ENCODE peak calls at places on chromosome 11, in five cellular contexts. A is adrenal gland, H is pancreas, C is posterior cingulate gyrus, E is occipital lobe. Q is an unnamed sample.

GRCh38 chr11:49432242-49432848 is 223.9 kb upstream of the FOLH1 start:
- DNase-seq in C (no peak), A (no peak), H (no peak), E (no peak), Q (no peak)

GRCh38 chr11:5604896-5605295 is 8.5 kb downstream of the TRIM6 start:
- DNase-seq in E (no peak), H (no peak), A (no peak), C (no peak), Q (no peak)

GRCh38 chr11:128021304-128022006 is 565.9 kb downstream of the ETS1 start:
- DNase-seq in E (no peak), C (no peak), H (no peak), A (no peak), Q (no peak)

GRCh38 chr11:125062931-125063428 is at the start of gene SLC37A2:
- DNase-seq in E (no peak), H (peak), A (peak), C (peak), Q (peak)

GRCh38 chr11:112280268-112281126 is 19.8 kb upstream of the PLET1 start:
- DNase-seq in C (peak), A (peak), E (peak), H (peak), Q (peak)

GRCh38 chr11:111307472-111308108 is 9.2 kb downstream of the POU2AF3 start:
- DNase-seq in E (no peak), H (no peak), C (no peak), A (no peak), Q (no peak)

GRCh38 chr11:58968251-58968711 is 29.0 kb downstream of the GLYATL1 start:
- DNase-seq in H (peak), E (no peak), A (no peak), C (no peak), Q (no peak)

GRCh38 chr11:91067666-91068065 is 844.8 kb upstream of the CHORDC1 start:
- DNase-seq in A (no peak), H (no peak), E (no peak), C (no peak), Q (no peak)

GRCh38 chr11:120985718-120986569 is 38.0 kb upstream of the TBCEL start:
- DNase-seq in C (peak), A (peak), E (peak), H (peak), Q (no peak)